ENCODE peak calls at places on chromosomes 5 and 9, in seven cellular contexts. One of them, this sample, is unnamed.

GRCh38 chr9:119938871-119939270 is 569.6 kb upstream of the BRINP1 start:
- DNase-seq in A549: no peak
- DNase-seq in NB4: no peak
- DNase-seq in body of pancreas: no peak
- DNase-seq in spleen: no peak
- DNase-seq in HepG2: no peak
- DNase-seq in uterus: no peak
- DNase-seq in this sample: no peak

GRCh38 chr9:86257406-86257805 is 2.1 kb downstream of the C9orf153 start:
- DNase-seq in A549: no peak
- DNase-seq in NB4: no peak
- DNase-seq in body of pancreas: no peak
- DNase-seq in spleen: no peak
- DNase-seq in HepG2: no peak
- DNase-seq in uterus: no peak
- DNase-seq in this sample: no peak

GRCh38 chr5:53023969-53024368 is 34.8 kb downstream of the ITGA2 start:
- DNase-seq in A549: no peak
- DNase-seq in NB4: peak
- DNase-seq in body of pancreas: no peak
- DNase-seq in spleen: no peak
- DNase-seq in HepG2: no peak
- DNase-seq in uterus: no peak
- DNase-seq in this sample: no peak

GRCh38 chr9:123784513-123784912 is 145.4 kb downstream of the DENND1A start:
- DNase-seq in A549: no peak
- DNase-seq in NB4: no peak
- DNase-seq in body of pancreas: no peak
- DNase-seq in spleen: no peak
- DNase-seq in HepG2: no peak
- DNase-seq in uterus: no peak
- DNase-seq in this sample: no peak

GRCh38 chr9:134187821-134188420 is 23.6 kb upstream of the RNU6ATAC start:
- DNase-seq in A549: no peak
- DNase-seq in NB4: no peak
- DNase-seq in body of pancreas: no peak
- DNase-seq in spleen: peak
- DNase-seq in HepG2: no peak
- DNase-seq in uterus: no peak
- DNase-seq in this sample: no peak

GRCh38 chr9:80797841-80798688 is 891.3 kb downstream of the TLE1 start:
- DNase-seq in A549: no peak
- DNase-seq in NB4: no peak
- DNase-seq in body of pancreas: no peak
- DNase-seq in spleen: no peak
- DNase-seq in HepG2: no peak
- DNase-seq in uterus: peak
- DNase-seq in this sample: peak

GRCh38 chr5:16490911-16491310 is 25.3 kb upstream of the ZNF622 start:
- DNase-seq in A549: no peak
- DNase-seq in NB4: no peak
- DNase-seq in body of pancreas: no peak
- DNase-seq in spleen: no peak
- DNase-seq in HepG2: no peak
- DNase-seq in uterus: no peak
- DNase-seq in this sample: no peak

GRCh38 chr5:640461-641330 is 28.6 kb downstream of the CEP72 start:
- DNase-seq in A549: no peak
- DNase-seq in NB4: no peak
- DNase-seq in body of pancreas: no peak
- DNase-seq in spleen: peak
- DNase-seq in HepG2: no peak
- DNase-seq in uterus: no peak
- DNase-seq in this sample: no peak

GRCh38 chr5:106957336-106957735 is 713.4 kb downstream of the EFNA5 start:
- DNase-seq in A549: no peak
- DNase-seq in NB4: no peak
- DNase-seq in body of pancreas: no peak
- DNase-seq in spleen: no peak
- DNase-seq in HepG2: no peak
- DNase-seq in uterus: no peak
- DNase-seq in this sample: no peak

GRCh38 chr5:172748341-172748843 is 22.6 kb downstream of the DUSP1 start:
- DNase-seq in A549: no peak
- DNase-seq in NB4: no peak
- DNase-seq in body of pancreas: no peak
- DNase-seq in spleen: peak
- DNase-seq in HepG2: no peak
- DNase-seq in uterus: peak
- DNase-seq in this sample: no peak

GRCh38 chr5:141051526-141051876 is 327 bp downstream of the PCDHB1 start:
- DNase-seq in A549: no peak
- DNase-seq in NB4: no peak
- DNase-seq in body of pancreas: peak
- DNase-seq in spleen: no peak
- DNase-seq in HepG2: no peak
- DNase-seq in uterus: no peak
- DNase-seq in this sample: no peak

GRCh38 chr9:121838757-121839669 is 187.6 kb downstream of the DAB2IP start:
- DNase-seq in A549: no peak
- DNase-seq in NB4: no peak
- DNase-seq in body of pancreas: no peak
- DNase-seq in spleen: peak
- DNase-seq in HepG2: no peak
- DNase-seq in uterus: peak
- DNase-seq in this sample: no peak

GRCh38 chr5:141910271-141910673 is 13.4 kb upstream of the DELE1 start:
- DNase-seq in A549: no peak
- DNase-seq in NB4: no peak
- DNase-seq in body of pancreas: no peak
- DNase-seq in spleen: no peak
- DNase-seq in HepG2: no peak
- DNase-seq in uterus: no peak
- DNase-seq in this sample: no peak

GRCh38 chr5:116573617-116574431 is 799 bp downstream of the SEMA6A start:
- DNase-seq in A549: peak
- DNase-seq in NB4: no peak
- DNase-seq in body of pancreas: peak
- DNase-seq in spleen: peak
- DNase-seq in HepG2: no peak
- DNase-seq in uterus: no peak
- DNase-seq in this sample: no peak

GRCh38 chr5:1709186-1709803 is 90.3 kb downstream of the MRPL36 start:
- DNase-seq in A549: no peak
- DNase-seq in NB4: no peak
- DNase-seq in body of pancreas: no peak
- DNase-seq in spleen: no peak
- DNase-seq in HepG2: no peak
- DNase-seq in uterus: no peak
- DNase-seq in this sample: no peak

GRCh38 chr5:173626501-173626812 is 10.0 kb upstream of the BOD1 start:
- DNase-seq in A549: no peak
- DNase-seq in NB4: no peak
- DNase-seq in body of pancreas: no peak
- DNase-seq in spleen: no peak
- DNase-seq in HepG2: no peak
- DNase-seq in uterus: no peak
- DNase-seq in this sample: no peak

GRCh38 chr5:155700333-155700732 is 626.6 kb upstream of the SGCD start:
- DNase-seq in A549: no peak
- DNase-seq in NB4: peak
- DNase-seq in body of pancreas: no peak
- DNase-seq in spleen: no peak
- DNase-seq in HepG2: no peak
- DNase-seq in uterus: no peak
- DNase-seq in this sample: no peak

GRCh38 chr9:88828492-88828974 is 162.7 kb upstream of the S1PR3 start:
- DNase-seq in A549: no peak
- DNase-seq in NB4: no peak
- DNase-seq in body of pancreas: no peak
- DNase-seq in spleen: no peak
- DNase-seq in HepG2: no peak
- DNase-seq in uterus: peak
- DNase-seq in this sample: no peak

GRCh38 chr9:69758001-69758730 is 1.6 kb downstream of the PTAR1 start:
- DNase-seq in A549: no peak
- DNase-seq in NB4: no peak
- DNase-seq in body of pancreas: no peak
- DNase-seq in spleen: no peak
- DNase-seq in HepG2: no peak
- DNase-seq in uterus: no peak
- DNase-seq in this sample: no peak

GRCh38 chr5:151158287-151158661 is 695 bp upstream of the ANXA6 start:
- DNase-seq in A549: no peak
- DNase-seq in NB4: peak
- DNase-seq in body of pancreas: peak
- DNase-seq in spleen: no peak
- DNase-seq in HepG2: peak
- DNase-seq in uterus: peak
- DNase-seq in this sample: no peak

GRCh38 chr9:21506910-21507795 is 25.0 kb upstream of the IFNE start:
- DNase-seq in A549: no peak
- DNase-seq in NB4: no peak
- DNase-seq in body of pancreas: no peak
- DNase-seq in spleen: no peak
- DNase-seq in HepG2: no peak
- DNase-seq in uterus: no peak
- DNase-seq in this sample: no peak

GRCh38 chr5:157108961-157109360 is at the start of gene HAVCR2:
- DNase-seq in A549: no peak
- DNase-seq in NB4: peak
- DNase-seq in body of pancreas: peak
- DNase-seq in spleen: peak
- DNase-seq in HepG2: no peak
- DNase-seq in uterus: no peak
- DNase-seq in this sample: no peak
- TF ChIP-seq POLR2A in A549: no peak
- TF ChIP-seq POLR2A in NB4: no peak
- TF ChIP-seq POLR2A in body of pancreas: no peak
- TF ChIP-seq POLR2A in spleen: peak
- TF ChIP-seq POLR2A in HepG2: no peak
- TF ChIP-seq POLR2A in uterus: no peak
- TF ChIP-seq POLR2A in this sample: peak

GRCh38 chr9:3549243-3549642 is 23.4 kb upstream of the RFX3 start:
- DNase-seq in A549: no peak
- DNase-seq in NB4: no peak
- DNase-seq in body of pancreas: no peak
- DNase-seq in spleen: no peak
- DNase-seq in HepG2: no peak
- DNase-seq in uterus: no peak
- DNase-seq in this sample: no peak

GRCh38 chr9:3548636-3549035 is 22.8 kb upstream of the RFX3 start:
- DNase-seq in A549: no peak
- DNase-seq in NB4: no peak
- DNase-seq in body of pancreas: no peak
- DNase-seq in spleen: no peak
- DNase-seq in HepG2: no peak
- DNase-seq in uterus: no peak
- DNase-seq in this sample: no peak

GRCh38 chr9:3553076-3553765 is 27.4 kb upstream of the RFX3 start:
- DNase-seq in A549: no peak
- DNase-seq in NB4: no peak
- DNase-seq in body of pancreas: no peak
- DNase-seq in spleen: no peak
- DNase-seq in HepG2: no peak
- DNase-seq in uterus: no peak
- DNase-seq in this sample: no peak
- TF ChIP-seq POLR2A in A549: no peak
- TF ChIP-seq POLR2A in NB4: no peak
- TF ChIP-seq POLR2A in body of pancreas: no peak
- TF ChIP-seq POLR2A in spleen: no peak
- TF ChIP-seq POLR2A in HepG2: no peak
- TF ChIP-seq POLR2A in uterus: no peak
- TF ChIP-seq POLR2A in this sample: no peak

GRCh38 chr5:35324201-35324600 is 93.9 kb upstream of the PRLR start:
- DNase-seq in A549: no peak
- DNase-seq in NB4: no peak
- DNase-seq in body of pancreas: no peak
- DNase-seq in spleen: no peak
- DNase-seq in HepG2: no peak
- DNase-seq in uterus: no peak
- DNase-seq in this sample: no peak
- TF ChIP-seq POLR2A in A549: no peak
- TF ChIP-seq POLR2A in NB4: no peak
- TF ChIP-seq POLR2A in body of pancreas: no peak
- TF ChIP-seq POLR2A in spleen: no peak
- TF ChIP-seq POLR2A in HepG2: no peak
- TF ChIP-seq POLR2A in uterus: no peak
- TF ChIP-seq POLR2A in this sample: no peak

GRCh38 chr9:72151099-72151498 is 1.9 kb downstream of the GDA start:
- DNase-seq in A549: no peak
- DNase-seq in NB4: no peak
- DNase-seq in body of pancreas: no peak
- DNase-seq in spleen: no peak
- DNase-seq in HepG2: no peak
- DNase-seq in uterus: no peak
- DNase-seq in this sample: no peak

GRCh38 chr9:72147676-72148075 is 1.6 kb upstream of the GDA start:
- DNase-seq in A549: no peak
- DNase-seq in NB4: no peak
- DNase-seq in body of pancreas: no peak
- DNase-seq in spleen: no peak
- DNase-seq in HepG2: no peak
- DNase-seq in uterus: no peak
- DNase-seq in this sample: no peak

GRCh38 chr9:72150172-72150571 is 932 bp downstream of the GDA start:
- DNase-seq in A549: no peak
- DNase-seq in NB4: no peak
- DNase-seq in body of pancreas: no peak
- DNase-seq in spleen: no peak
- DNase-seq in HepG2: no peak
- DNase-seq in uterus: no peak
- DNase-seq in this sample: no peak

GRCh38 chr9:72150653-72151052 is 1.4 kb downstream of the GDA start:
- DNase-seq in A549: no peak
- DNase-seq in NB4: no peak
- DNase-seq in body of pancreas: no peak
- DNase-seq in spleen: no peak
- DNase-seq in HepG2: no peak
- DNase-seq in uterus: no peak
- DNase-seq in this sample: no peak

DNA sequence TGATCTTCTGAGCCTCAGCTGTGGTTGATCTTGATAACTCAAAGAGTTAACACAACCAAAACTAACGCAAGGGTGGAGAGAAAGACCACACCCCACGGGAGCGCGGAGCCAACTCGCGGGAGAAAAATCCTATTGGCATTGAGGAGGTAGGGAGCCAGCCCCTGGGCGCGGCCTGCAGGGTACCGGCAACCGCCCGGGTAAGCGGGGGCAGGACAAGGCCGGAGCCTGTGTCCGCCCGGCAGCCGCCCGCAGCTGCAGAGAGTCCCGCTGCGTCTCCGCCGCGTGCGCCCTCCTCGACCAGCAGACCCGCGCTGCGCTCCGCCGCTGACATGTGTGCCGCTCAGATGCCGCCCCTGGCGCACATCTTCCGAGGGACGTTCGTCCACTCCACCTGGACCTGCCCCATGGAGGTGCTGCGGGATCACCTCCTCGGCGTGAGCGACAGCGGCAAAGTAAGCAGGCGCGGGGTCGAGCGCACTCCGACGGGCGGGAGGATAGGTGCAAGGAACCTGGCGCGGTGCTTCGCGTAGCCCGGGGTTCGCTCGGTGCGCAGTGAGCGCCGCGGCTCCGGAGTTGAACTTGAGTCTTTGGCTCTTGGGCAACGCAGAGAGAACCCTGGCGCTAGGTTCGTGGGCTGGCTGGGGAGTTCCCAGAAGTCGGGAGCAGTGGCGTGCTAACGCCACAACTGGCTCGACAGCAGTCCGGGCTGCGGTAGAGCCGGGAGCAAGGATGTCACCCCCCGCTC is at the start of gene GDA:
- DNase-seq in A549: peak
- DNase-seq in NB4: no peak
- DNase-seq in body of pancreas: peak
- DNase-seq in spleen: no peak
- DNase-seq in HepG2: no peak
- DNase-seq in uterus: no peak
- DNase-seq in this sample: no peak
- TF ChIP-seq POLR2A in A549: peak
- TF ChIP-seq POLR2A in NB4: no peak
- TF ChIP-seq POLR2A in body of pancreas: no peak
- TF ChIP-seq POLR2A in spleen: no peak
- TF ChIP-seq POLR2A in HepG2: no peak
- TF ChIP-seq POLR2A in uterus: no peak
- TF ChIP-seq POLR2A in this sample: no peak